ENCODE peak calls at places on chromosomes 6 and 20, in four cellular contexts. One of them, this sample, is unnamed. For H3K9me3, the result is how much of the 10 kb centered on the place peaks cover.

GRCh38 chr20:45016089-45016641 is 49.9 kb downstream of the STK4 start:
- DNase-seq in CD8-positive, alpha-beta memory T cell: no peak
- DNase-seq in MM.1S: no peak
- DNase-seq in ascending aorta: no peak
- DNase-seq in this sample: no peak

GRCh38 chr6:137389150-137389664 is 105.0 kb downstream of the OLIG3 start:
- DNase-seq in MM.1S: peak
- DNase-seq in CD8-positive, alpha-beta memory T cell: peak
- DNase-seq in ascending aorta: no peak
- DNase-seq in this sample: peak

GRCh38 chr6:73675466-73676098 is 20.4 kb upstream of the CD109 start:
- DNase-seq in CD8-positive, alpha-beta memory T cell: peak
- DNase-seq in MM.1S: peak
- DNase-seq in ascending aorta: peak
- DNase-seq in this sample: peak

GRCh38 chr20:50870572-50871161 is 60.6 kb downstream of the ADNP start:
- DNase-seq in CD8-positive, alpha-beta memory T cell: peak
- DNase-seq in ascending aorta: no peak
- DNase-seq in MM.1S: no peak
- DNase-seq in this sample: no peak

GRCh38 chr6:9138856-9139426 is 703.6 kb upstream of the SLC35B3 start:
- DNase-seq in CD8-positive, alpha-beta memory T cell: no peak
- DNase-seq in MM.1S: no peak
- DNase-seq in ascending aorta: no peak
- DNase-seq in this sample: no peak

GRCh38 chr6:32198345-32198696 is 5.9 kb upstream of the GPSM3 start:
- DNase-seq in MM.1S: no peak
- DNase-seq in ascending aorta: no peak
- DNase-seq in CD8-positive, alpha-beta memory T cell: no peak
- DNase-seq in this sample: no peak

GRCh38 chr6:139230421-139230840 is 61.4 kb downstream of the TXLNB start:
- DNase-seq in ascending aorta: no peak
- DNase-seq in CD8-positive, alpha-beta memory T cell: no peak
- DNase-seq in MM.1S: peak
- DNase-seq in this sample: no peak

GRCh38 chr6:38305995-38306681 is 333.6 kb downstream of the BTBD9 start:
- DNase-seq in MM.1S: no peak
- DNase-seq in CD8-positive, alpha-beta memory T cell: no peak
- DNase-seq in ascending aorta: no peak
- DNase-seq in this sample: no peak

GRCh38 chr20:52994184-52994970 is 22.2 kb downstream of the TSHZ2 start:
- DNase-seq in MM.1S: no peak
- DNase-seq in CD8-positive, alpha-beta memory T cell: no peak
- DNase-seq in ascending aorta: no peak
- DNase-seq in this sample: no peak

GRCh38 chr6:106973018-106973840 is 1.3 kb downstream of the CD24 start:
- DNase-seq in ascending aorta: no peak
- DNase-seq in CD8-positive, alpha-beta memory T cell: no peak
- DNase-seq in MM.1S: no peak
- DNase-seq in this sample: no peak

GRCh38 chr6:44342052-44342451 is 398 bp upstream of the SPATS1 start:
- DNase-seq in MM.1S: no peak
- DNase-seq in ascending aorta: no peak
- DNase-seq in CD8-positive, alpha-beta memory T cell: no peak
- DNase-seq in this sample: no peak

GRCh38 chr20:2386516-2387179 is 5.9 kb downstream of the TGM6 start:
- DNase-seq in CD8-positive, alpha-beta memory T cell: no peak
- DNase-seq in MM.1S: no peak
- DNase-seq in ascending aorta: peak
- DNase-seq in this sample: no peak

GRCh38 chr6:90021701-90022100 is 127.4 kb downstream of the GJA10 start:
- DNase-seq in MM.1S: no peak
- DNase-seq in ascending aorta: no peak
- DNase-seq in CD8-positive, alpha-beta memory T cell: no peak
- DNase-seq in this sample: no peak

GRCh38 chr6:118509009-118509617 is 39.0 kb upstream of the PLN start:
- DNase-seq in ascending aorta: peak
- DNase-seq in MM.1S: no peak
- DNase-seq in CD8-positive, alpha-beta memory T cell: no peak
- DNase-seq in this sample: no peak

GRCh38 chr6:33578588-33579011 is 1.5 kb downstream of the BAK1 start:
- DNase-seq in MM.1S: peak
- DNase-seq in ascending aorta: no peak
- DNase-seq in CD8-positive, alpha-beta memory T cell: peak
- DNase-seq in this sample: peak

GRCh38 chr6:156579564-156579963 is 197.6 kb upstream of the ARID1B start:
- DNase-seq in ascending aorta: no peak
- DNase-seq in CD8-positive, alpha-beta memory T cell: no peak
- DNase-seq in MM.1S: no peak
- DNase-seq in this sample: no peak

GRCh38 chr6:167678102-167679101 is 148.3 kb upstream of the AFDN start:
- DNase-seq in ascending aorta: no peak
- DNase-seq in MM.1S: no peak
- DNase-seq in CD8-positive, alpha-beta memory T cell: no peak
- DNase-seq in this sample: no peak

GRCh38 chr6:91376686-91377085 is 789.8 kb upstream of the MAP3K7 start:
- DNase-seq in ascending aorta: no peak
- DNase-seq in MM.1S: no peak
- DNase-seq in CD8-positive, alpha-beta memory T cell: no peak
- DNase-seq in this sample: no peak

GRCh38 chr20:38842558-38842981 is 37.1 kb downstream of the PPP1R16B start:
- DNase-seq in CD8-positive, alpha-beta memory T cell: peak
- DNase-seq in MM.1S: peak
- DNase-seq in ascending aorta: no peak
- DNase-seq in this sample: no peak

GRCh38 chr6:14727494-14728395 is 518.1 kb upstream of the JARID2 start:
- DNase-seq in CD8-positive, alpha-beta memory T cell: no peak
- DNase-seq in ascending aorta: no peak
- DNase-seq in MM.1S: no peak
- DNase-seq in this sample: no peak

GRCh38 chr6:154292066-154292465 is 64.5 kb downstream of the IPCEF1 start:
- DNase-seq in MM.1S: no peak
- DNase-seq in CD8-positive, alpha-beta memory T cell: no peak
- DNase-seq in ascending aorta: no peak
- DNase-seq in this sample: no peak

GRCh38 chr6:104161960-104162669 is 697.6 kb downstream of the HACE1 start:
- DNase-seq in MM.1S: no peak
- DNase-seq in CD8-positive, alpha-beta memory T cell: no peak
- DNase-seq in ascending aorta: no peak
- DNase-seq in this sample: no peak

GRCh38 chr6:48615041-48615440 is 504.0 kb upstream of the PTCHD4 start:
- DNase-seq in CD8-positive, alpha-beta memory T cell: no peak
- DNase-seq in MM.1S: no peak
- DNase-seq in ascending aorta: no peak
- DNase-seq in this sample: no peak

GRCh38 chr20:20373046-20373706 is 5.3 kb downstream of the INSM1 start:
- DNase-seq in MM.1S: no peak
- DNase-seq in CD8-positive, alpha-beta memory T cell: no peak
- DNase-seq in ascending aorta: no peak
- DNase-seq in this sample: no peak

GRCh38 chr6:141677598-141678211 is 455.0 kb upstream of the GJE1 start:
- DNase-seq in CD8-positive, alpha-beta memory T cell: no peak
- DNase-seq in MM.1S: peak
- DNase-seq in ascending aorta: no peak
- DNase-seq in this sample: no peak

GRCh38 chr20:2610941-2611720 is 41.3 kb upstream of the NOP56 start:
- DNase-seq in CD8-positive, alpha-beta memory T cell: no peak
- DNase-seq in MM.1S: no peak
- DNase-seq in ascending aorta: no peak
- DNase-seq in this sample: no peak

GRCh38 chr20:49964964-49965780 is 17.6 kb upstream of the SNAI1 start:
- DNase-seq in MM.1S: peak
- DNase-seq in CD8-positive, alpha-beta memory T cell: no peak
- DNase-seq in ascending aorta: no peak
- DNase-seq in this sample: no peak

GRCh38 chr6:41690541-41691330 is 44.7 kb downstream of the TFEB start:
- DNase-seq in MM.1S: no peak
- DNase-seq in CD8-positive, alpha-beta memory T cell: no peak
- DNase-seq in ascending aorta: no peak
- DNase-seq in this sample: no peak

GRCh38 chr6:81228912-81229540 is 523.5 kb downstream of the TENT5A start:
- DNase-seq in ascending aorta: no peak
- DNase-seq in MM.1S: no peak
- DNase-seq in CD8-positive, alpha-beta memory T cell: no peak
- DNase-seq in this sample: no peak

GRCh38 chr6:138211048-138211581 is 7.2 kb downstream of the PBOV1 start:
- DNase-seq in CD8-positive, alpha-beta memory T cell: no peak
- DNase-seq in ascending aorta: no peak
- DNase-seq in MM.1S: no peak
- DNase-seq in this sample: no peak

GRCh38 chr6:31971279-31971992 is 502 bp downstream of the DXO start:
- DNase-seq in MM.1S: no peak
- DNase-seq in CD8-positive, alpha-beta memory T cell: peak
- DNase-seq in ascending aorta: no peak
- DNase-seq in this sample: no peak

GRCh38 chr6:115830895-115831294 is 229.8 kb downstream of the FRK start:
- DNase-seq in ascending aorta: no peak
- DNase-seq in MM.1S: no peak
- DNase-seq in CD8-positive, alpha-beta memory T cell: no peak
- DNase-seq in this sample: no peak

GRCh38 chr20:60381643-60382400 is 423.6 kb downstream of the CDH26 start:
- DNase-seq in MM.1S: no peak
- DNase-seq in CD8-positive, alpha-beta memory T cell: no peak
- DNase-seq in ascending aorta: no peak
- DNase-seq in this sample: no peak

GRCh38 chr6:77638129-77638830 is 14.6 kb upstream of the MEI4 start:
- DNase-seq in CD8-positive, alpha-beta memory T cell: no peak
- DNase-seq in MM.1S: no peak
- DNase-seq in ascending aorta: no peak
- DNase-seq in this sample: no peak

GRCh38 chr20:51563141-51563596 is 20.6 kb upstream of the NFATC2 start:
- DNase-seq in MM.1S: no peak
- DNase-seq in ascending aorta: no peak
- DNase-seq in CD8-positive, alpha-beta memory T cell: no peak
- DNase-seq in this sample: no peak

GRCh38 chr6:81708306-81708705 is 44.2 kb downstream of the TENT5A start:
- DNase-seq in ascending aorta: no peak
- DNase-seq in MM.1S: no peak
- DNase-seq in CD8-positive, alpha-beta memory T cell: no peak
- DNase-seq in this sample: no peak

GRCh38 chr6:118514689-118515088 is 33.4 kb upstream of the PLN start:
- DNase-seq in CD8-positive, alpha-beta memory T cell: no peak
- DNase-seq in MM.1S: no peak
- DNase-seq in ascending aorta: no peak
- DNase-seq in this sample: no peak

GRCh38 chr6:161748535-161749386 is 474.9 kb upstream of the AGPAT4 start:
- DNase-seq in MM.1S: no peak
- DNase-seq in ascending aorta: no peak
- DNase-seq in CD8-positive, alpha-beta memory T cell: no peak
- DNase-seq in this sample: no peak

GRCh38 chr6:107869871-107870270 is 45.8 kb upstream of the SCML4 start:
- DNase-seq in CD8-positive, alpha-beta memory T cell: no peak
- DNase-seq in MM.1S: peak
- DNase-seq in ascending aorta: no peak
- DNase-seq in this sample: no peak

GRCh38 chr6:56176741-56177140 is 70.6 kb downstream of the COL21A1 start:
- DNase-seq in ascending aorta: no peak
- DNase-seq in MM.1S: no peak
- DNase-seq in CD8-positive, alpha-beta memory T cell: no peak
- DNase-seq in this sample: no peak

GRCh38 chr6:56168601-56169000 is 78.8 kb downstream of the COL21A1 start:
- DNase-seq in CD8-positive, alpha-beta memory T cell: no peak
- DNase-seq in ascending aorta: no peak
- DNase-seq in MM.1S: no peak
- DNase-seq in this sample: no peak

GRCh38 chr6:56172144-56172543 is 75.2 kb downstream of the COL21A1 start:
- DNase-seq in ascending aorta: no peak
- DNase-seq in CD8-positive, alpha-beta memory T cell: no peak
- DNase-seq in MM.1S: no peak
- DNase-seq in this sample: no peak

GRCh38 chr6:56169366-56169765 is 78.0 kb downstream of the COL21A1 start:
- DNase-seq in ascending aorta: no peak
- DNase-seq in MM.1S: no peak
- DNase-seq in CD8-positive, alpha-beta memory T cell: no peak
- DNase-seq in this sample: no peak

GRCh38 chr6:56173228-56173627 is 74.2 kb downstream of the COL21A1 start:
- DNase-seq in CD8-positive, alpha-beta memory T cell: no peak
- DNase-seq in MM.1S: no peak
- DNase-seq in ascending aorta: no peak
- DNase-seq in this sample: no peak
- H3K9me3 ChIP-seq in CD8-positive, alpha-beta memory T cell: under half
- H3K9me3 ChIP-seq in MM.1S: under half
- H3K9me3 ChIP-seq in ascending aorta: under half
- H3K9me3 ChIP-seq in this sample: under half

DNA sequence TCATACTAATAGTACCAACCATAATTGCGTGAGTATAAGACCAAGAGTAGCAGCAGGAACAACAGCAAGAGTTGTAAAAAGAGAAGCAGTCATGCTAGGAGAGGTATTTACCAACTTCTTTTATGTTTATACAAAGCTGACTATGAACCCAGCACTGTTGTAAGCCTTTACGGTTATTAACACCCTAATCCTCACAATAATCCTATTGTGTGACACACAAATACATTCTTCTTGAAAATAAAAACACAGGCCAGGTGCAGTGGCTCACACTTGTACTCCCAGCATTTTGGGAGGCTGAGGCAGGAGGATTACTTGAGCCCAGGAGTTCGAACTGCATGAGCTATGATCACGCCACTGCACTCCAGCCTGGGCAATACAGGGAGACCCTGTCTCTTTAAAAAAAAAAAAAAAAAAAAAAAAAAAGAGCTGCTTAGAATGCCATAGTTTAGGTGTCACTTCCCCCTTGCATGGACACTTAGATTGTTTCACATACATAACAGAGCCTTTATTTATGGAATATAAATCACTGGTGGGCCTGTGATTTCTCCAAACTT is 20.2 kb downstream of the HCK start:
- DNase-seq in CD8-positive, alpha-beta memory T cell: no peak
- DNase-seq in ascending aorta: no peak
- DNase-seq in MM.1S: no peak
- DNase-seq in this sample: no peak
- H3K9me3 ChIP-seq in CD8-positive, alpha-beta memory T cell: under half
- H3K9me3 ChIP-seq in ascending aorta: under half
- H3K9me3 ChIP-seq in MM.1S: under half
- H3K9me3 ChIP-seq in this sample: under half

DNA sequence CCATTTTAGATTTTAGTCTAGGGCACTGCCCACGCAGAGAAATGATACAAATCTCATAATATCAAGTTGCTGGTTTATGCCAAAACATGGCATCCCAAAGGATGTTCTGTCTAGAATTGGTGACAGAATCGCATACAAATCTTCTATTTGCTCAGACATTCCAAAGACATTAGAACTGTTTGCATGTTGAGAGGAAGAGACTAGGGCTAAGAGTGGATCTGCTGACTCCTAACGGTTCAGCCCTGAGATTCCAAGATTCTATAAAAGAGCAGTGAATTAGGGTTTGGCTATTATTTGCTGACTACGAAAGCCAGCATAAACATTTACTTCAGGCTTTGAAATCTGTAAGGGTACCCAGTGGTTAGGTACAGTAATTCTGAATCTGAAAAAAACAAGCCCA is 3.6 kb downstream of the EPB41L2 start:
- DNase-seq in CD8-positive, alpha-beta memory T cell: no peak
- DNase-seq in MM.1S: no peak
- DNase-seq in ascending aorta: no peak
- DNase-seq in this sample: no peak
- H3K9me3 ChIP-seq in CD8-positive, alpha-beta memory T cell: under half
- H3K9me3 ChIP-seq in MM.1S: under half
- H3K9me3 ChIP-seq in ascending aorta: under half
- H3K9me3 ChIP-seq in this sample: under half

GRCh38 chr6:164523060-164523459 is 786.3 kb downstream of the C6orf118 start:
- DNase-seq in MM.1S: no peak
- DNase-seq in CD8-positive, alpha-beta memory T cell: no peak
- DNase-seq in ascending aorta: no peak
- DNase-seq in this sample: no peak
- H3K9me3 ChIP-seq in MM.1S: under half
- H3K9me3 ChIP-seq in CD8-positive, alpha-beta memory T cell: under half
- H3K9me3 ChIP-seq in ascending aorta: under half
- H3K9me3 ChIP-seq in this sample: under half

This sample was measured in T-helper 17 cell.